ENCODE peak calls at places on chromosomes 13 and 19, in eight cellular contexts. Z is brain microvascular endothelial cell, C is colonic mucosa, L is upper lobe of left lung, P is ovary, N is tibial nerve, R is dorsolateral prefrontal cortex, W is keratinocyte. U is an unnamed sample. For H3K27me3, the result is how much of the 10 kb centered on the place peaks cover.

GRCh38 chr19:685457-685931 is 9.3 kb downstream of the FSTL3 start:
- DNase-seq in C (no peak), R (no peak), L (peak), P (no peak), Z (no peak), W (no peak), N (no peak), U (no peak)

GRCh38 chr19:12365094-12365371 is 450 bp downstream of the ZNF442 start:
- DNase-seq in R (no peak), W (no peak), N (no peak), L (no peak), Z (peak), P (no peak), C (no peak), U (no peak)

GRCh38 chr13:65378943-65379519 is 1851.1 kb downstream of the PCDH9 start:
- DNase-seq in Z (no peak), R (no peak), W (no peak), L (no peak), C (no peak), P (no peak), N (no peak), U (no peak)

GRCh38 chr13:97344250-97345175 is 89.5 kb upstream of the RAP2A start:
- DNase-seq in L (no peak), N (peak), C (peak), P (peak), R (peak), Z (peak), W (no peak), U (peak)

GRCh38 chr19:4916292-4917082 is 7.2 kb downstream of the UHRF1 start:
- DNase-seq in P (no peak), C (no peak), R (no peak), L (peak), W (no peak), Z (no peak), N (no peak), U (no peak)

GRCh38 chr19:19514215-19514633 is 1.1 kb downstream of the TSSK6 start:
- DNase-seq in R (peak), L (peak), W (no peak), P (peak), Z (peak), C (peak), N (no peak), U (no peak)

GRCh38 chr13:88840085-88840484 is 1168.9 kb downstream of the SLITRK5 start:
- DNase-seq in N (no peak), P (no peak), C (no peak), Z (no peak), W (no peak), R (no peak), L (no peak), U (no peak)

GRCh38 chr13:40613192-40613818 is 53.1 kb downstream of the FOXO1 start:
- DNase-seq in R (no peak), P (no peak), L (no peak), C (peak), Z (no peak), W (no peak), N (no peak), U (no peak)

GRCh38 chr13:33776510-33776909 is 41.4 kb upstream of the RFC3 start:
- DNase-seq in C (no peak), Z (no peak), P (no peak), W (no peak), R (no peak), L (no peak), N (no peak), U (no peak)

GRCh38 chr19:55508120-55508519 is 19.9 kb downstream of the SSC5D start:
- DNase-seq in R (no peak), Z (no peak), N (no peak), L (no peak), C (no peak), W (no peak), P (no peak), U (no peak)

GRCh38 chr13:19910336-19911072 is 47.1 kb upstream of the ZMYM5 start:
- DNase-seq in Z (peak), P (no peak), W (peak), N (no peak), L (no peak), R (no peak), C (peak), U (peak)

GRCh38 chr13:91618315-91618714 is 219.9 kb downstream of the GPC5 start:
- DNase-seq in P (no peak), L (no peak), W (no peak), R (no peak), C (no peak), N (no peak), Z (no peak), U (no peak)

GRCh38 chr19:21322528-21322927 is 6.7 kb downstream of the ZNF708 start:
- DNase-seq in N (peak), Z (no peak), P (peak), L (no peak), C (no peak), W (no peak), R (peak), U (no peak)

GRCh38 chr19:21323000-21323399 is 6.2 kb downstream of the ZNF708 start:
- DNase-seq in R (no peak), L (no peak), C (no peak), W (no peak), P (no peak), N (no peak), Z (no peak), U (no peak)

GRCh38 chr19:21328885-21329605 is at the start of gene ZNF708:
- DNase-seq in W (peak), N (peak), R (peak), C (peak), Z (peak), P (peak), L (peak), U (peak)

GRCh38 chr19:21328402-21328801 is 808 bp downstream of the ZNF708 start:
- DNase-seq in N (no peak), C (no peak), W (no peak), R (no peak), P (no peak), L (no peak), Z (no peak), U (no peak)

DNA sequence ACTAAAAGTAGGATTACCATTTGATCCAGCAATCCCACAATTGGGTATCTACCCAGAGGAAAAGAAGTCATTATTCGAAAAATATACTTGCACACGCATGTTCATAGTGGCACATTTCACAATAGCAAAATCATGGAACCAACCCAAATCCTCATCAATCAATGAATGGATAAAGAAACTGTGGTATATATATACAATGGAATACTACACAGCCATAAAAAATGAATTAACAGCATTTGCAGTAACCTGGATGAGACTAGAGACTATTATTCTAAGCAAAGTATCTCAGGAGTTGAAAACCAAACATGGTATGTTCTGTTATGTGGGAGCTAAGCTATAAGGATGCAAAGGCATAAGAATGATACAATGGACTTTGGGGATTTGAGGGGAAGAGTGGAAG is 3.0 kb downstream of the ZNF708 start:
- DNase-seq in W (no peak), R (no peak), P (no peak), Z (no peak), L (no peak), C (no peak), N (no peak), U (no peak)
- H3K4me3 ChIP-seq in W (no peak), R (no peak), P (no peak), Z (no peak), L (no peak), C (no peak), N (no peak), U (no peak)

GRCh38 chr19:41373993-41374392 is 2.3 kb upstream of the TMEM91 start:
- DNase-seq in W (no peak), N (peak), R (peak), Z (peak), P (peak), C (peak), L (peak), U (no peak)

GRCh38 chr19:41376998-41377365 is 649 bp downstream of the TMEM91 start:
- DNase-seq in Z (no peak), L (no peak), R (no peak), W (no peak), C (no peak), P (no peak), N (no peak), U (no peak)

GRCh38 chr19:41376241-41376997 is at the start of gene TMEM91:
- DNase-seq in P (peak), R (no peak), C (peak), L (peak), W (no peak), Z (peak), N (peak), U (no peak)

DNA sequence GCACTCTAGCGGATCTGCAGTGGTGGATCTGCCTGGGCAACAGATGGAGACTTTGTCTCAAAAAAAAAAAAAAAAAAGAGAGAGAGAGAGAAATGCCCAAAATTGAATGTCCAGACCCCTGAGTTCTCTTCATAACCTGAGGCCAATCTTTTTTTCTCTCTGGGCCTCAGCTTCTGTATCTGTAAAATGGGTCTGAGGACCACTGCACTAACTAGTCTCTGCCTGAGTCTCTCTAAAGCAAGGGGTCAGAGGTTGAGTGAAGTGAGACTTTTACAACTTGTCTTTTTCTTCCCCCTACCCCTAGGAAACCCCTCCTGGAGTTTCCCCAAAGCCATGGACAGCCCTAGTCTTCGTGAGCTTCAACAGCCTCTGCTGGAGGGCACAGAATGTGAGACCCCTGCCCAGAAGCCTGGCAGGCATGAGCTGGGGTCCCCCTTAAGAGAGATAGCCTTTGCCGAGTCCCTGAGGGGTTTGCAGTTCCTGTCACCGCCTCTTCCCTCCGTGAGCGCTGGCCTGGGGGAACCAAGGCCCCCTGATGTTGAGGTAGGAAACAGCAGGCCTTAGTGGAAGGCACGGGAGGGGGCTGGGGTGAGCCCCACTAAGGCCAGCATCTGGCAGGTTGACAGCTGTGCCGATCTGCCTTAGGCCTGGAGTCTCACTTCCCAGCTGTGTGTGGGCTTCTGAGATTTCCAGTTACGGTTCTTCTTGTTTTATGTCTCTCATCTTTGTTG is 1.8 kb downstream of the TMEM91 start:
- DNase-seq in P (no peak), W (no peak), R (no peak), L (no peak), Z (no peak), C (no peak), N (no peak), U (no peak)
- TF ChIP-seq CTCF in P (no peak), W (no peak), R (no peak), L (no peak), Z (peak), C (no peak), N (no peak), U (peak)

DNA sequence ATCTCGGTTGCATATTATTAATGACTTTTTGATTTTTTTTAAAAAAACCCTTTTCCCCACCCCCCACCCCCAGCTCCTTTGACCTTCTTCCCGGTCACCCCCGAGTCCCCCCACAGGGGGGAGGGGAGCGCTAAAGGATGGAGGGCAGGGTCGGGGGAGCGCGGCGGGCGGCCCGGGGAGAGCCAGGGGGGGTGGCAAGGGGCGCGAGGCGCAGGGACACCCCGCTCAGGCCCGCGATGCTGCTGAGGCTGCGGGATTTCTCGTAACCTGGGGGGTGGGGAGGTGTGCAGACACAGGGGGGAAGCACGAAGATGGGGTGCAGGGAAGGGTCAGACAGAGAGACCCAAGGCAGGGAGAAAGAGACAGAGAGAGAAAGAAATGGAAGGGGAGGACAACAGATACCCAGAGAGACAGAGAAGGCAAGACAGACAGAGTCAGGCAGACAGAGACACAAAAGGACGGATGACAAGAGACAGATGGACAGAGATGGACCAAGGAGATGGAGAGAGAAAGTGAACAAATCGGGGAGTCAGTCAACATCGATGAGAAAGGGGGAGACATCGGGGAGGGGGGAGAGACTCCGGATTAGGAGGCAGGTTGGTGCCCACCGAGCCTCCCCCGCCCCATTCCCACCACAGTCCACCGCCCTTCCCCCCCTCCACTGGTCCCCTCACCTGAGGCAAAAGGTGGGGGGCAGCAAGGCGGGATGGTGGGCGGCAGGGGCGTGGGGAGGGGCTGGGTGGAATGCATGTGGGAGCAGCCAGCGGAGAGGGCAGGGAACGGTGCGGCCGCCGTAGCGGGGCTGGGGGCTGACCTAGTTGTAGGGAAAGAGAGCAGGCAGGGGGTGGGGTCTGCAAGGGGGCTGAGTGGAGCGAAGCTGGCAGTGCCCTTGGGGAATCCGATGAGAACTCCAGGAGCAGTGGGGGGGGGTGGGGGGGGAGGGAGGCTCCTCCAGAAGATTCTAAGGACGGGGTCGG is 14.2 kb downstream of the KCNC3 start:
- DNase-seq in W (no peak), C (no peak), P (no peak), R (peak), L (peak), Z (no peak), N (no peak), U (no peak)
- H3K27me3 ChIP-seq in W (under half), C (under half), P (under half), R (under half), L (under half), Z (under half), N (under half), U (half or more)

DNA sequence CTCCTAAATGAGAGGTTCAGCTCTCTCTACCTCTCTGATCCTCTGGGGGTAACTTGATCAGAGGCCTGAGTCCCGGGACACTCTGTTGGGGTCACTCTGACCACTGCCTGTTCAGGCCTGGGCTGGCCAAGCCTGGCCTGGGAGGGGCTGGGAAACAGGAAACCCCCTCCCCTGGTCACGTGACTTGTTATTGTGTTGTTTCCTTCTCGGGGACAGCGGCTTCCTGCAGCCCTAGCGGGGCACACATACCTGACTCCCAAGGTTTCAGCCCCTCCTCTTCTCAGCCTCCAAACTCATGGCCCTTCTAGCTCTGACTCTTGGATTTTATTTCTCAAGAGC is at the start of gene USHBP1:
- DNase-seq in N (no peak), L (no peak), C (no peak), P (no peak), Z (no peak), W (no peak), R (no peak), U (no peak)
- H3K4me3 ChIP-seq in N (no peak), L (peak), C (no peak), P (no peak), Z (no peak), W (no peak), R (no peak), U (no peak)

GRCh38 chr13:73544175-73544574 is 485.4 kb downstream of the KLF5 start:
- DNase-seq in L (no peak), Z (no peak), N (no peak), R (no peak), P (no peak), W (no peak), C (no peak), U (no peak)
- TF ChIP-seq CTCF in L (no peak), Z (no peak), N (no peak), R (peak), P (no peak), W (no peak), C (no peak), U (no peak)

DNA sequence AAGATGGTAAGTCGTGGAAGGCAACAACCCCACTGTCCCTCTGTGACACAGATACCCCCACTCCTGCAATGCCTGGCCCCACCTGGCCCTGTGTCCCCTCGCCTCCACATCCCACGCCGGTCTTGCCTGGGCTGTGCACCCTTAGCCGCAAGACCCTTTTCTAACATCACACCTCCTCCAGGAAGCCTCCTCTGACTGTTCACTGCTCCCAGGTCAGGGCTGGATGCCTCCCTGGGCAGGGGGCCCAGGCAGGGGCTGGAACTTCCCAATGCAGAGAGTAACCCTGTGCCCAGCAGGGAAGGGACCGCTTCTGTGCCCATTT is 1.3 kb downstream of the FBN3 start:
- DNase-seq in C (no peak), L (no peak), N (no peak), R (no peak), Z (no peak), P (no peak), W (no peak), U (no peak)
- H3K27me3 ChIP-seq in C (under half), L (under half), N (under half), R (under half), Z (under half), P (under half), W (half or more), U (half or more)

DNA sequence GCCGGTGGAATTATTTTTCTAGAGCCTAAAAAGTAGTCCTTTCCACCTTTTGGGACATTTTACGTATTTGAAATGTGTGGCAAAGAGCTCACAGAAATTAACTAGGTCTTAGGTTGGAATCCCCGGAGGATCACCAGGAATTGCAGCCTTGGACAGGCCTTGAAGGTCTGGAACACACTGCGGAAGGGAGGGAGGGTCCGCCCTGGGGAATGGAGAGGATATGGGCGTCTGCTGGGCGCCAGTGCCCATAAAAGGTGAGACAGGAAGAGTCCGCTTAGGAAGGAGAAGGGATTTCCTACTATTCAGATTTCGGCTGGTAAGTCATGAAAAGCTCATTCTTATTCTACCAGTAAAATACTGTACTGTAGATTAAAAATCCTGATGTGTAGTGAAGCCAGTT is 111.9 kb downstream of the COL4A2 start:
- DNase-seq in P (no peak), W (no peak), R (no peak), L (no peak), N (no peak), C (no peak), Z (no peak), U (no peak)
- H3K4me3 ChIP-seq in P (no peak), W (no peak), R (no peak), L (no peak), N (no peak), C (no peak), Z (no peak), U (no peak)

U was measured in kidney epithelial cell.